ENCODE peak calls at places on chromosomes 13 and 19, in nine cellular contexts. H is cardiac muscle cell, D is heart left ventricle, G is NB4, U is esophagus squamous epithelium, S is tibial nerve, P is lower leg skin, C is transverse colon, O is tibial artery. Z is an unnamed sample.
A peak's percentile ranks its signal among the peaks of the same experiment; 100 is the strongest.

GRCh38 chr13:79491715-79492114 is 10.8 kb downstream of the NDFIP2 start:
- DNase-seq in H (peak; percentile 74), S (no peak), D (no peak), C (no peak), U (no peak), O (no peak), P (no peak), G (no peak), Z (no peak)

GRCh38 chr13:79346300-79346914 is 59.6 kb downstream of the RBM26 start:
- DNase-seq in C (no peak), U (no peak), H (no peak), G (no peak), S (no peak), O (no peak), D (no peak), P (no peak), Z (no peak)

GRCh38 chr13:47457631-47458030 is 543.4 kb downstream of the SUCLA2 start:
- DNase-seq in C (no peak), S (no peak), G (no peak), U (no peak), H (peak; percentile 48), P (no peak), D (no peak), O (no peak), Z (no peak)

GRCh38 chr13:97388385-97388784 is 45.6 kb upstream of the RAP2A start:
- DNase-seq in G (peak; percentile 100), S (no peak), U (no peak), C (no peak), D (no peak), H (no peak), O (no peak), P (no peak), Z (no peak)

GRCh38 chr19:9586764-9587163 is 2.5 kb upstream of the ZNF121 start:
- DNase-seq in P (peak; percentile 63), S (no peak), D (no peak), C (peak; percentile 85), G (peak; percentile 87), O (peak; percentile 23), U (no peak), H (peak; percentile 75), Z (no peak)

GRCh38 chr19:31783592-31783991 is 434.4 kb upstream of the TSHZ3 start:
- DNase-seq in C (no peak), S (no peak), O (no peak), G (no peak), D (no peak), P (no peak), H (no peak), U (no peak), Z (no peak)

GRCh38 chr19:16435999-16436650 is 35.6 kb downstream of the EPS15L1 start:
- DNase-seq in O (no peak), U (no peak), C (no peak), D (no peak), P (no peak), S (no peak), G (no peak), H (peak; percentile 70), Z (no peak)

GRCh38 chr13:75371223-75371622 is 110.7 kb downstream of the TBC1D4 start:
- DNase-seq in O (no peak), G (no peak), D (no peak), P (no peak), S (no peak), C (no peak), H (no peak), U (no peak), Z (no peak)

GRCh38 chr13:31638577-31638976 is 100.7 kb upstream of the RXFP2 start:
- DNase-seq in S (no peak), C (no peak), H (peak; percentile 76), G (peak; percentile 62), D (no peak), U (no peak), O (no peak), P (no peak), Z (no peak)

GRCh38 chr19:33396701-33397535 is 23.4 kb downstream of the CEBPG start:
- DNase-seq in O (no peak), S (no peak), P (no peak), G (no peak), U (no peak), H (peak; percentile 65), D (peak; percentile 62), C (no peak), Z (peak; percentile 82)

GRCh38 chr19:1455002-1455335 is 5.0 kb downstream of the APC2 start:
- DNase-seq in C (no peak), S (no peak), U (no peak), O (no peak), G (no peak), D (no peak), P (no peak), H (no peak), Z (no peak)

GRCh38 chr19:1455336-1456120 is 5.6 kb downstream of the APC2 start:
- DNase-seq in O (no peak), P (peak; percentile 40), S (no peak), C (peak; percentile 83), D (peak; percentile 72), U (no peak), G (no peak), H (peak; percentile 53), Z (peak; percentile 83)

GRCh38 chr19:1457892-1458291 is 8.0 kb downstream of the APC2 start:
- DNase-seq in H (no peak), U (no peak), D (no peak), C (no peak), P (no peak), O (no peak), S (no peak), G (no peak), Z (no peak)

GRCh38 chr19:1456121-1456900 is 6.4 kb downstream of the APC2 start:
- DNase-seq in S (no peak), G (no peak), U (no peak), C (no peak), H (no peak), D (peak; percentile 53), O (no peak), P (no peak), Z (no peak)

GRCh38 chr19:1457031-1457739 is 7.3 kb downstream of the APC2 start:
- DNase-seq in G (no peak), U (no peak), O (no peak), S (no peak), P (no peak), H (no peak), C (no peak), D (peak; percentile 48), Z (no peak)
- TF ChIP-seq CTCF in G (no peak), U (peak; percentile 32), O (no peak), S (no peak), P (no peak), H (no peak), C (no peak), D (no peak), Z (no peak)

GRCh38 chr13:111115841-111116500 is 861 bp downstream of the ARHGEF7 start:
- DNase-seq in H (peak; percentile 77), G (no peak), S (peak; percentile 59), P (peak; percentile 51), D (peak; percentile 73), U (no peak), C (peak; percentile 29), O (peak; percentile 68), Z (no peak)
- H3K4me3 ChIP-seq in H (peak overlapping the region; percentile 59), G (no peak overlapping the region), S (peak overlapping the region; percentile 37), P (no peak overlapping the region), D (peak overlapping the region; percentile 78), U (peak overlapping the region; percentile 69), C (peak overlapping the region; percentile 42), O (peak overlapping the region; percentile 78), Z (peak overlapping the region; percentile 81)

DNA sequence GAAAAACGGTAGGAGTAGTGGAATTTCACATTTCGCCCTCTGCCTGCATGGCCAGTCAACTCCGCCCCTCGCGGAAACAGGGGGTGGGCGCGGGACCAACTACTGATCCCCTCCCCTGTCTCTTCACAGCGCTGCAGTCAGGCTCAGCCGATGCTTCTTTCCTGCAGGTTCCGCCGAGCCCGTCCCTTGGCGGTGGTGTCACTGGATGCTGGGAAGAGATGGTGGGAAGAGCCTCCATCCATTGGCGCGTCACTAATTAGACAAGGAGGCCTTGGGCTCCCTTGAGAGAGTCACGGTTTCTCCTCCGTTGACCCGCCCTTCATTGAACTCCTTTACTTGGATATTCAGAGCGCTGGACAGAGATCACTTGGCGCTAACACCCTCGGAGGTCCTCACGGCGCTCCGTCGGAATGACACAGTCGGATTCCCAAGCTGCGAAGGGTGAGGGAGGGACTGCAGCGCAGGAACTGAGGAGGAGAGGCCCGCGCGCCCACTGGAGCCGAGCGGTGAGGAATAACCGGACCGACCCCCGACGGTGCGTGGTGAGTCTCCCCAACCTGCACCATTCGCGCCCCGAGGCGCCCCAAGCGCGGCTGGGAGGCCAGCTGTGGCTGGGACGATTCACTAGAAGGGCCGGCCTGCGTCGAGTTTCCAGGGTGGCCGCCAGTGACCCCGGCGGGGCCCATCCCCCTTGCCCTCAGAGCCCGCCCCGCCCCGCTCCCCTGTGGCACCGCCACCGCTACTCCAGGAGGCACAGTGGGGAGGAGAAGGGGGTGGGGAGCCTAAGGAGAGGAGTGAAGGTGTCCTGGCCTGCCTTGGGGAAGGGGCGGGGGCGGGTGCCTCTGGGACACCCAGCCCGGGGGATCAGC is 11.2 kb upstream of the CEACAM21 start:
- DNase-seq in D (no peak), S (no peak), G (no peak), O (no peak), H (no peak), C (no peak), U (no peak), P (no peak), Z (no peak)
- TF ChIP-seq CTCF in D (no peak), S (no peak), G (no peak), O (no peak), H (no peak), C (no peak), U (no peak), P (no peak), Z (no peak)

DNA sequence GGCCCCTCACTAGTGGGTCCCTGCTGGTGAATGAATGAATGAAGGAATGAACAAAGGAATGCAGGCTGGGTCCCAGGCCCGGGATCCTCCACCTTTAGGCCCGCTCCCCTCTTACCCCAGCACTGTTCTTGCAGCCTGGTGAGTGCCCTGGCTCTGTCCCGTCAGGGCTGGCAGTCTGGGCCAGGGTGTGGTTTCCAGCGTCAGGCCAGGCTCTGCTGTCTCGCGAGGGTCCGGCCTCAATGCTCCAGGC is 317 bp downstream of the LYL1 start:
- DNase-seq in O (no peak), C (no peak), S (no peak), U (no peak), P (no peak), H (no peak), D (no peak), G (no peak), Z (no peak)
- H3K4me3 ChIP-seq in O (peak overlapping the region; percentile 48), C (peak overlapping the region; percentile 18), S (peak overlapping the region; percentile 61), U (peak overlapping the region; percentile 65), P (peak overlapping the region; percentile 23), H (peak overlapping the region; percentile 8), D (peak overlapping the region; percentile 62), G (peak overlapping the region; percentile 98), Z (peak overlapping the region; percentile 63)

Z was measured in kidney.